ENCODE peak calls at places on chromosomes 11 and 22, in six cellular contexts. P is A549, V is heart left ventricle, R is body of pancreas, N is IMR-90, G is lower leg skin. H is an unnamed sample.

GRCh38 chr11:121443688-121444275 is 8.3 kb upstream of the SORL1 start:
- DNase-seq in P (no peak), V (no peak), R (no peak), N (no peak), G (no peak), H (no peak)

GRCh38 chr11:70364745-70365535 is 33.4 kb upstream of the CTTN start:
- DNase-seq in P (no peak), V (no peak), R (no peak), N (no peak), G (no peak), H (no peak)

GRCh38 chr11:3231851-3232744 is at the start of gene MRGPRE:
- DNase-seq in P (no peak), V (peak; percentile 62), R (no peak), N (no peak), G (no peak), H (no peak)

GRCh38 chr11:128862421-128862820 is 4.7 kb downstream of the KCNJ1 start:
- DNase-seq in P (no peak), V (no peak), R (no peak), N (no peak), G (no peak), H (no peak)

GRCh38 chr11:13303668-13304649 is 26.4 kb downstream of the BMAL1 start:
- DNase-seq in P (no peak), V (no peak), R (peak; percentile 27), N (no peak), G (no peak), H (no peak)

GRCh38 chr11:61021661-61022212 is 50.3 kb downstream of the CD6 start:
- DNase-seq in P (no peak), V (no peak), R (peak; percentile 76), N (no peak), G (no peak), H (peak; percentile 32)

GRCh38 chr11:28521075-28521474 is 412.9 kb downstream of the METTL15 start:
- DNase-seq in P (no peak), V (no peak), R (no peak), N (peak; percentile 4), G (no peak), H (no peak)

GRCh38 chr11:70111269-70112016 is 33.3 kb downstream of the ANO1 start:
- DNase-seq in P (peak; percentile 39), V (peak; percentile 82), R (peak; percentile 73), N (peak; percentile 67), G (peak; percentile 55), H (peak; percentile 43)

GRCh38 chr11:119618208-119618909 is 110.6 kb downstream of the NECTIN1 start:
- DNase-seq in P (no peak), V (no peak), R (peak; percentile 57), N (no peak), G (peak; percentile 59), H (no peak)

GRCh38 chr22:48244388-48245118 is 1482.1 kb downstream of the TBC1D22A start:
- DNase-seq in P (no peak), V (no peak), R (no peak), N (no peak), G (no peak), H (no peak)

GRCh38 chr22:38032681-38033521 is 24.3 kb upstream of the PICK1 start:
- DNase-seq in P (peak; percentile 53), V (no peak), R (peak; percentile 39), N (peak; percentile 90), G (no peak), H (no peak)

GRCh38 chr11:69422645-69423044 is 58.8 kb upstream of the LINC01488 start:
- DNase-seq in P (no peak), V (no peak), R (no peak), N (no peak), G (no peak), H (no peak)

GRCh38 chr11:105968021-105968697 is 53.9 kb downstream of the MSANTD4 start:
- DNase-seq in P (no peak), V (no peak), R (no peak), N (peak; percentile 70), G (no peak), H (no peak)

GRCh38 chr11:96303067-96303466 is 39.9 kb downstream of the MAML2 start:
- DNase-seq in P (peak; percentile 29), V (no peak), R (peak; percentile 30), N (peak; percentile 87), G (no peak), H (no peak)

GRCh38 chr11:8266246-8267241 is 2.9 kb upstream of the LMO1 start:
- DNase-seq in P (no peak), V (no peak), R (no peak), N (no peak), G (no peak), H (no peak)

GRCh38 chr11:39641749-39642148 is 1817.7 kb downstream of the LRRC4C start:
- DNase-seq in P (no peak), V (no peak), R (no peak), N (no peak), G (no peak), H (no peak)

GRCh38 chr11:33557201-33557600 is 143.4 kb downstream of the C11orf91 start:
- DNase-seq in P (no peak), V (no peak), R (no peak), N (peak; percentile 80), G (no peak), H (no peak)

GRCh38 chr11:35945137-35945518 is 1.3 kb downstream of the LDLRAD3 start:
- DNase-seq in P (no peak), V (no peak), R (no peak), N (no peak), G (no peak), H (no peak)
- H3K4me3 ChIP-seq in P (peak overlapping the region; percentile 89), V (peak overlapping the region; percentile 53), R (no peak overlapping the region), N (no peak overlapping the region), G (no peak overlapping the region), H (peak overlapping the region; percentile 64)

GRCh38 chr22:46086577-46087335 is 63.6 kb upstream of the PPARA start:
- DNase-seq in P (no peak), V (peak; percentile 63), R (no peak), N (peak; percentile 29), G (no peak), H (no peak)

GRCh38 chr22:46084376-46084775 is 66.0 kb upstream of the PPARA start:
- DNase-seq in P (no peak), V (peak; percentile 38), R (no peak), N (no peak), G (no peak), H (no peak)

GRCh38 chr22:46084943-46085830 is 65.1 kb upstream of the PPARA start:
- DNase-seq in P (peak; percentile 79), V (peak; percentile 93), R (peak; percentile 92), N (no peak), G (peak; percentile 72), H (peak; percentile 91)

GRCh38 chr22:46087336-46087690 is 63.0 kb upstream of the PPARA start:
- DNase-seq in P (no peak), V (no peak), R (no peak), N (no peak), G (no peak), H (no peak)

DNA sequence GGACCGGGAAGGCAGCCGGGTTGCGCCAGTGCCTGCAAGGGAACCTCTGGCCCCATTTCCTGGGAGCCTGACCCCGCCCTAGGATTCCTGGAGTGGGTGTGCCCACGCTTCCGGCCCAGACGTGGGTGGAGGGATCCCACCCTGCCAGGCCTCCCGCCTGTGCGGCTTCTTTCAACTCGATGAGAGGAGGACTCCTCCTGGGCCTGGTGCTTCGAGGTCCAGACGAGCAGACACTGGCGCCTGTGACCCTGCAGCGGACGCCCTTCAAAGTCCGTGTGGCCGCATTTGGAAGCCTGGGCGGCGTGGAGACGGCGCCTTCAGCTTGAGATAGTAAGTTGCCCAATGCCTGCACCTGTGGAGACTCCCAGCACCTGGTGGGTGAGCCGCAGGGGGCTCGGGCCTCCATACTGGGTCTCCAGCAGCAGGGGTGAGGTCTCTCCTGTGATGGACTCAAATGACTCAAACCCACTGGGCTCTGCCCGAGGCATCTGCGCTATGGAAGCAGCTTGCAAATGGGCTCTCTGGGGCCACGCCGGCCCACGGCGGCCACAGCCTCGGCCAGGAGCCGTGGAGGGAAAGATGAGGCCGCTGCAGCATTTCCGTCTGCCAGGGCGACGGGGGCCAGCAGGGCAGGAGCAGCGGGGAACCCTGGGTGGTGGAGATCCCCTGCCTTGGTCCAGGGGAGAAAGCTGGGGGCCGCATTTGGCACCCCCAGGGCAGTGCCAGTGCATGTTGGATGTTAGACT is 64.3 kb upstream of the PPARA start:
- DNase-seq in P (peak; percentile 90), V (peak; percentile 87), R (no peak), N (no peak), G (peak; percentile 83), H (peak; percentile 81)
- TF ChIP-seq POLR2A in P (no peak), V (no peak), R (no peak), N (no peak), G (no peak), H (peak; percentile 44)

DNA sequence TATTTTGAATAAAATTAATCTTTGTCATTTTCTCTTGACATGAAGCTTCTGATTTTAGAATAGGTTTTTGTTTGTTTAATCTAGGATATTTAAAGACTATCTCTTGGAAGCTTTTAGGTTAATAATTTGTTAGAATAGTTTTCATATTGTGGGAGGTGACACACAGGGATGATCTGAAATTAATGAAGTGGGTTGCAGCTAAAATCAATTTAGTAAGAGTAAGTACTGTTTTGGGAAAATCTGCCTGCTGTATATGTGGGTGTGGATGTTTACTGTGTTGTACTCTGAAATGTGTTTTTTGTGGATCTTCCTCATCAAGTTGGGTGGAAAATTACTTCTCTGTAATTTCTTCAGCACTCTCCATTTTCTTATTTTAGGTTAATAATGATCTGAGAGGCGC is 67.3 kb downstream of the BID start:
- DNase-seq in P (no peak), V (no peak), R (no peak), N (no peak), G (no peak), H (no peak)
- H3K4me3 ChIP-seq in P (peak overlapping the region; percentile 49), V (peak overlapping the region; percentile 26), R (no peak overlapping the region), N (peak overlapping the region; percentile 34), G (no peak overlapping the region), H (peak overlapping the region; percentile 23)

GRCh38 chr11:47573321-47573720 is 5.4 kb downstream of the KBTBD4 start:
- DNase-seq in P (no peak), V (no peak), R (no peak), N (no peak), G (no peak), H (no peak)

GRCh38 chr11:47577460-47578041 is 1.2 kb downstream of the KBTBD4 start:
- DNase-seq in P (no peak), V (no peak), R (no peak), N (no peak), G (no peak), H (no peak)

GRCh38 chr11:47583844-47584243 is 2.6 kb upstream of the FAM180B start:
- DNase-seq in P (no peak), V (no peak), R (no peak), N (no peak), G (no peak), H (no peak)

DNA sequence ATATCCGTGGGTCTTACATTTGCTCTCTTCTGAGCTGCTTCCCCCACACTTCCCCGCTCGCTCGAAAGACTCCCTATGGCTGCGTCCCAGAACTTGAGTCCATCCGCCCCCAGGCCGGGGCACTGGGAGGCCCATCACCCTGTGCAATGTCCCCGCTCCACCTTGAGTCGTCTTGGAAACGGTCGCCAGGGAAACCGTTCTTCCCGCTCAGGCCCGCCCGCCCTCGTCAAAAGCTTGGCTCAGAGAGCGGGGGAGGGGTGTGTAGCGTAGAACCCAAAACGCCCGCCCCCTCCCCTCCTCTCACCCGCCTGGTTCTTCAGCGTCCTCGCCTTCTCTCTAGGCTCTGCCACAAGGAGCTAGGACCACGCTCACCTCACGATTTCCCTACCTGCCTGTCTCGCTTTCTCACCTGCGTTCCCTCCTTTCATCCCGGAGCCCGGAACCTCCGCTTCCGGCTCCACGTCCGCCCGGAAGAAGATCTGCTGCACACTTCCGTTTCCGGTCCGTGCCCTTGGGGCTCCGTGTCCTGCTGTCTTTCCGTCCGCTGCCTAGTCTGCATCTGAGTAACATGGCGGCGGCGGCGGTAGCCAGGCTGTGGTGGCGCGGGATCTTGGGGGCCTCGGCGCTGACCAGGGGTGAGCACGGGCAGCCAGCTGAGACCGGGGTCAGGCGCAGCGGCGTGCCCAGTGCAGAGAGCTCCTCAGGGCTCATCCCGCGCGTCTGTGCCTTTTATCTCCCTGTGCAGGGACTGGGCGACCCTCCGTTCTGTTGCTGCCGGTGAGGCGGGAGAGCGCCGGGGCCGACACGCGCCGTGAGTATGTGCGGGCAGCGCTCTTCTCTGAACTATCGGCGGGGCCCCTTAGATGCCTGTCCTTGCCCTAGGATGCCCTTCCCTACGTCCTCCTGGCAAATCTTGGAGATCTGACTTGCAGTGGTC is at the start of the genes KBTBD4 and NDUFS3:
- DNase-seq in P (peak; percentile 92), V (peak; percentile 92), R (peak; percentile 93), N (peak; percentile 87), G (peak; percentile 86), H (peak; percentile 90)
- TF ChIP-seq POLR2A in P (peak; percentile 78), V (no peak), R (peak; percentile 84), N (peak; percentile 65), G (no peak), H (peak; percentile 40)

H was measured in prostate gland.